ENCODE peak calls at places on chromosomes 13 and 19, in six cellular contexts. N, O, Y, M, C and V are unnamed samples.

GRCh38 chr19:33705090-33705847 is 83.5 kb downstream of the CHST8 start:
- DNase-seq in M (no peak), Y (no peak), C (no peak), N (no peak), O (peak), V (no peak)

GRCh38 chr13:30520571-30520970 is 54.8 kb upstream of the HMGB1 start:
- DNase-seq in M (no peak), C (no peak), O (no peak), N (no peak), Y (no peak), V (no peak)

GRCh38 chr13:25771641-25772478 is 280.0 kb downstream of the SHISA2 start:
- DNase-seq in N (no peak), O (no peak), Y (no peak), C (no peak), M (no peak), V (no peak)

GRCh38 chr19:12636631-12637030 is 25.9 kb downstream of the ZNF791 start:
- DNase-seq in C (no peak), O (no peak), Y (no peak), N (no peak), M (no peak), V (no peak)

GRCh38 chr19:31013391-31013975 is 335.8 kb downstream of the TSHZ3 start:
- DNase-seq in O (no peak), M (no peak), N (no peak), Y (no peak), C (no peak), V (no peak)

GRCh38 chr13:106499905-106500304 is 35.6 kb downstream of the EFNB2 start:
- DNase-seq in O (no peak), Y (no peak), C (no peak), N (no peak), M (no peak), V (no peak)

GRCh38 chr19:46351241-46352041 is 4.6 kb downstream of the PPP5C start:
- DNase-seq in O (no peak), C (peak), Y (peak), M (peak), N (no peak), V (peak)

GRCh38 chr19:44635581-44636438 is 7.9 kb upstream of the PVR start:
- DNase-seq in C (no peak), N (no peak), M (no peak), O (no peak), Y (no peak), V (no peak)

GRCh38 chr19:42033413-42033812 is 36.6 kb downstream of the GRIK5 start:
- DNase-seq in O (no peak), M (no peak), C (no peak), N (no peak), Y (no peak), V (no peak)

GRCh38 chr19:3119782-3120380 is 16.0 kb upstream of the GNA15 start:
- DNase-seq in C (no peak), N (no peak), Y (no peak), O (peak), M (no peak), V (no peak)

GRCh38 chr19:18063463-18063862 is 23.3 kb downstream of the IL12RB1 start:
- DNase-seq in C (peak), M (no peak), N (no peak), O (no peak), Y (peak), V (no peak)

GRCh38 chr19:18417250-18418033 is 1.8 kb upstream of the SSBP4 start:
- DNase-seq in C (peak), Y (peak), N (peak), O (peak), M (peak), V (peak)

GRCh38 chr19:6236310-6237291 is 43.2 kb downstream of the MLLT1 start:
- DNase-seq in M (peak), C (no peak), O (peak), N (peak), Y (no peak), V (no peak)

GRCh38 chr19:29714953-29715694 is at the start of gene C19orf12:
- DNase-seq in N (peak), M (peak), O (peak), C (no peak), Y (peak), V (peak)

GRCh38 chr19:47819841-47820244 is 1.9 kb upstream of the CRX start:
- DNase-seq in C (no peak), Y (no peak), M (no peak), N (no peak), O (no peak), V (no peak)

GRCh38 chr13:98575009-98575866 is 1.7 kb downstream of the STK24 start:
- DNase-seq in O (no peak), Y (no peak), C (peak), M (no peak), N (no peak), V (no peak)

GRCh38 chr19:18450934-18451836 is 13.3 kb upstream of the ISYNA1 start:
- DNase-seq in O (peak), C (peak), N (peak), M (peak), Y (peak), V (peak)

GRCh38 chr13:114129649-114130062 is 2.8 kb downstream of the RASA3 start:
- DNase-seq in C (peak), M (no peak), Y (peak), N (no peak), O (peak), V (no peak)

GRCh38 chr19:38004100-38004504 is 97.1 kb downstream of the SIPA1L3 start:
- DNase-seq in C (no peak), M (no peak), N (no peak), O (no peak), Y (no peak), V (no peak)